ENCODE peak calls at places on chromosomes 13 and 19, in ten cellular contexts. J is SK-N-SH, A is aorta, B is A549, N is lung, R is cardiac muscle cell, H is neuronal stem cell, P is cardiac fibroblast, D is brain microvascular endothelial cell, U is choroid plexus epithelial cell. L is an unnamed sample.

GRCh38 chr19:15666186-15666585 is 6.7 kb upstream of the CYP4F12 start:
- DNase-seq in J (no peak), A (no peak), B (no peak), N (no peak), R (no peak), H (no peak), P (no peak), D (no peak), U (no peak), L (no peak)

GRCh38 chr19:18879579-18880373 is 16.2 kb downstream of the CERS1 start:
- DNase-seq in J (peak), A (no peak), B (peak), N (no peak), R (no peak), H (no peak), P (peak), D (no peak), U (peak), L (peak)

GRCh38 chr19:7618366-7618765 is 11.0 kb downstream of the XAB2 start:
- DNase-seq in J (peak), A (no peak), B (peak), N (no peak), R (no peak), H (no peak), P (no peak), D (no peak), U (no peak), L (peak)

GRCh38 chr19:39599116-39599515 is 3.2 kb upstream of the LGALS13 start:
- DNase-seq in J (no peak), A (no peak), B (peak), N (no peak), R (peak), H (peak), P (peak), D (peak), U (peak), L (no peak)

GRCh38 chr13:106569233-106570095 is 1.5 kb upstream of the ARGLU1 start:
- DNase-seq in J (no peak), A (no peak), B (no peak), N (no peak), R (no peak), H (no peak), P (no peak), D (no peak), U (no peak), L (no peak)

GRCh38 chr19:3983936-3984583 is 1.2 kb downstream of the EEF2 start:
- DNase-seq in J (peak), A (no peak), B (peak), N (no peak), R (no peak), H (no peak), P (peak), D (no peak), U (peak), L (no peak)

GRCh38 chr13:35712907-35713685 is 236.6 kb upstream of the MAB21L1 start:
- DNase-seq in J (peak), A (no peak), B (no peak), N (no peak), R (no peak), H (no peak), P (no peak), D (peak), U (peak), L (no peak)

GRCh38 chr13:101473458-101473857 is 21.0 kb downstream of the ITGBL1 start:
- DNase-seq in J (no peak), A (no peak), B (no peak), N (no peak), R (no peak), H (no peak), P (peak), D (peak), U (peak), L (no peak)

GRCh38 chr19:5125797-5126497 is 157.0 kb downstream of the KDM4B start:
- DNase-seq in J (no peak), A (no peak), B (no peak), N (no peak), R (peak), H (no peak), P (peak), D (no peak), U (peak), L (no peak)

GRCh38 chr13:27472941-27473340 is 22.6 kb upstream of the MTIF3 start:
- DNase-seq in J (no peak), A (no peak), B (no peak), N (no peak), R (no peak), H (no peak), P (no peak), D (no peak), U (no peak), L (no peak)

GRCh38 chr13:94413545-94413944 is 65.9 kb downstream of the DCT start:
- DNase-seq in J (no peak), A (no peak), B (no peak), N (no peak), R (no peak), H (no peak), P (no peak), D (no peak), U (no peak), L (no peak)

GRCh38 chr19:6519289-6519688 is 11.5 kb upstream of the TNFSF9 start:
- DNase-seq in J (no peak), A (no peak), B (peak), N (no peak), R (no peak), H (no peak), P (peak), D (peak), U (peak), L (no peak)

GRCh38 chr19:51441410-51442390 is 16.6 kb downstream of the SIGLEC8 start:
- DNase-seq in J (no peak), A (no peak), B (peak), N (no peak), R (no peak), H (no peak), P (no peak), D (no peak), U (no peak), L (no peak)

GRCh38 chr19:28023064-28023463 is 1189.9 kb downstream of the UQCRFS1 start:
- DNase-seq in J (no peak), A (no peak), B (no peak), N (no peak), R (no peak), H (no peak), P (peak), D (no peak), U (peak), L (no peak)

GRCh38 chr13:46622013-46622917 is 69.3 kb downstream of the LRCH1 start:
- DNase-seq in J (no peak), A (no peak), B (no peak), N (no peak), R (no peak), H (no peak), P (no peak), D (no peak), U (no peak), L (no peak)
- H3K4me3 ChIP-seq in J (no peak), A (no peak), B (no peak), N (no peak), R (no peak), H (no peak), P (no peak), D (no peak), U (no peak), L (peak)

GRCh38 chr13:113106666-113107065 is 1.1 kb downstream of the F7 start:
- DNase-seq in J (no peak), A (no peak), B (no peak), N (no peak), R (no peak), H (no peak), P (no peak), D (no peak), U (no peak), L (no peak)

GRCh38 chr13:113112893-113113845 is 7.6 kb downstream of the F7 start:
- DNase-seq in J (no peak), A (peak), B (no peak), N (no peak), R (no peak), H (no peak), P (no peak), D (no peak), U (no peak), L (peak)

GRCh38 chr13:113110852-113111315 is 5.3 kb downstream of the F7 start:
- DNase-seq in J (peak), A (peak), B (no peak), N (no peak), R (no peak), H (no peak), P (no peak), D (no peak), U (no peak), L (no peak)

GRCh38 chr13:113109151-113110047 is 3.8 kb downstream of the F7 start:
- DNase-seq in J (no peak), A (peak), B (no peak), N (no peak), R (no peak), H (no peak), P (no peak), D (no peak), U (no peak), L (no peak)

GRCh38 chr13:113110048-113110851 is 4.7 kb downstream of the F7 start:
- DNase-seq in J (peak), A (peak), B (no peak), N (no peak), R (no peak), H (no peak), P (no peak), D (no peak), U (peak), L (no peak)
- H3K4me3 ChIP-seq in J (peak), A (peak), B (no peak), N (peak), R (no peak), H (no peak), P (no peak), D (peak), U (peak), L (no peak)

GRCh38 chr13:78657699-78658629 is 991 bp downstream of the OBI1 start:
- DNase-seq in J (peak), A (no peak), B (no peak), N (no peak), R (peak), H (peak), P (peak), D (no peak), U (peak), L (no peak)

GRCh38 chr13:78662467-78662866 is 3.5 kb upstream of the OBI1 start:
- DNase-seq in J (no peak), A (no peak), B (no peak), N (no peak), R (no peak), H (no peak), P (no peak), D (no peak), U (no peak), L (no peak)

GRCh38 chr13:78658630-78659449 is at the start of gene OBI1:
- DNase-seq in J (peak), A (peak), B (peak), N (peak), R (peak), H (peak), P (peak), D (peak), U (peak), L (peak)

GRCh38 chr13:78659450-78660110 is 625 bp upstream of the OBI1 start:
- DNase-seq in J (peak), A (no peak), B (no peak), N (no peak), R (no peak), H (no peak), P (no peak), D (no peak), U (no peak), L (no peak)

DNA sequence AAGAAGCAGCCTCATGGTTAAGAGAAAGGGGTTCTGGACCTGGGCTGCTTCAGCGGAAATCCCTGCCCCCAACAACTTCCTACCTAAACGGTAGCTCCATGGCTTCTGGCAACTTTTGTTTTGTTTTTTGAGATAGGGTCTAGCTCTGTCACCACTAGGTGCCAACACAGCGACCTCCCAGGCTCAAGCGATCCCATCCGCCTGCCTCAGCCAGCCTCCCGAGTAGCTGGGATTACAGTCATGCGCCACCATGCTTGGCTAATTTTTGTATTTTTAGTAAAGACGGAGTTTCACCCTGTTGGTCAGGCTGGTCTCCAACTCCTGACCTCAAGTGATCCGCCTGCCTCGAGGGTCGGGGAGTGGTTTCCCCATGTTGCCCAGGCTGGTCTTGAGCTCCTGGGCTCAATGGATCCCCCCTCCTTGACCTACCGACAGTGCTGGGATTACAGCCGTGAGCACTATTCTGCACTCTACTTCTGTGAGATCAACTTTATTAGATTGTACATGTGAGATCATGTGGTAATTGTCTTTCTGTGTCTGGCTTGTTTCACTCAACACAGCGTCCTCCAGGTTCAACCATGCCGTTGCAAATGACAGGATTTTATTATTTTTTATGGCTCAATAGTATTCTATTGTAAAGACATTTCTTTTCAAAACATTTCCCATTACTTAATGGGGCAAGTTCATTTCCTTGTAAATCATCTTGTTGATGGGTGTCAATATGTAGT is 1.3 kb upstream of the OBI1 start:
- DNase-seq in J (peak), A (no peak), B (peak), N (no peak), R (no peak), H (no peak), P (no peak), D (no peak), U (peak), L (no peak)
- H3K4me3 ChIP-seq in J (peak), A (peak), B (peak), N (no peak), R (no peak), H (no peak), P (peak), D (peak), U (peak), L (no peak)

DNA sequence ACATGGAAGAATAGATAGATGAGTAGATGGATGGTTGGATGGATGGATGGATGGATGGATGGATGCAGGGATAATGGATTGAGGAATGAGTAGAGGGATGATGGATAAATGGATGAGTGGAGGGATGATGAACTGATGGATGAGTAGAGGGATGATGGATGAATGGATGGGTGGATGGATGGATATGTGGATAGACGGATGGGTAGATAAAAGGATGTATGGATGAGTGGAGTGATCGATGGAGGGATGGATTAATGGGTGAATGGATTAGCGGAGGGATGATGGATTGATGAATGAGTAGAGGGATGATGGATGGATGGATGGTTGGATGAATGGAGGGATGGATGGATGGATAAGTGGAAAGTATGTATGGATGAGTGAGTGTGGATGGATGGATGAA is 533.2 kb downstream of the RFC3 start:
- DNase-seq in J (no peak), A (no peak), B (no peak), N (no peak), R (no peak), H (no peak), P (no peak), D (no peak), U (no peak), L (no peak)
- H3K4me3 ChIP-seq in J (no peak), A (no peak), B (no peak), N (no peak), R (no peak), H (no peak), P (no peak), D (no peak), U (no peak), L (no peak)

DNA sequence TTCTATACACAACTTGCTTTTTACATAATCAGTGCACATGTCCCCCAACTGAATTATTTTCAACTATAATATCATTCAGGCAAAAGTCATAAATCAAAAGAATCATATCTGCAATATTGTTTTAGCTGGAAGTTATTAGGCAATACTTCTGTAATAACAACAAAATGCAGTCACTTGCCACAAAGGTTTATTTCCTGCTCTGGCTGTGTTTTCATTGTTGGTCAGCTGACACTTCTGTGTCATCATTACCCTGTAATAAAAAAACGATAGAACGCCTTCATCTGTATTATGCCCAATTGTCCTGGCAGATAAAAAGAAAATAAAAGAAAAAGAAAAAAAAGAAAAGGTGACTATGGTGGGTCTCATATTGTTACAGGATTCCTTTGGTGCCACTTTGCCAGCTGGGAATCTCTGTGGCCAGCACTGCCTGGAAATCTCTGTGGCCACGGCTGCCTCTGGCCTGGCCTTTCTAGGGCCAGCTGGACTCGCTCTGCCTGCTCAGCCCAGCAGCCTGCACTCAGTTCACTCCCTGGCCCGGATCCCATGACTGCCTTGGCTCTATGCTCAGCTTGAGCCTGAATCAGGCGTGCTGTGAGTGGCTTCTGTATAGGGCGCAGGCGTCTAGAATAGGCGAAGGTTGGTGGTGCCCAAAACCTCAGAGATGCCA is 1227.3 kb downstream of the SLITRK1 start:
- DNase-seq in J (no peak), A (peak), B (no peak), N (peak), R (no peak), H (no peak), P (peak), D (peak), U (peak), L (no peak)
- H3K4me3 ChIP-seq in J (no peak), A (no peak), B (no peak), N (no peak), R (no peak), H (no peak), P (no peak), D (peak), U (no peak), L (no peak)

GRCh38 chr13:79407349-79407979 is 1.4 kb upstream of the RBM26 start:
- DNase-seq in J (no peak), A (no peak), B (no peak), N (no peak), R (no peak), H (no peak), P (no peak), D (no peak), U (no peak), L (no peak)
- H3K4me3 ChIP-seq in J (peak), A (no peak), B (peak), N (no peak), R (no peak), H (peak), P (no peak), D (no peak), U (no peak), L (peak)

DNA sequence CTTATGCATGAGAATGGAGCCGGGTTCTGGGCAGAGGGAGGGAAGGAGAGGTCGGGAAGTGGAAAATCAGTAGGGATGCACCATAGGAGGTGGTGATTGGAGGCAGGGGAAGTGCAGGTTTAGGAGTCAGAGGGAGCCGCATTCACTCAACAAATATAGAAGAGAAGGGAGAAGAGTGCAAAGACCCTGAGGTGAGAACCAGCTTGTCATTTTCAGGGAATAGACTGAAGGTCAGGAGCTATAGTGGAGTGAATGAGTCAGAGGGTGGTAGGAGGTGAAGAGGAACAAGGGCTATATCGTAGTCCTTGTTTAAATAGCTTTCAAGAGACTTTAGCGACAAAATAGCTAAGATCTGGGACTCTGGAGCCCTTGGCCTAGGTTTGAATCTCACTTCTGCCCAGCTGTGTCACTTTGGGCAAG is 828 bp downstream of the RAB4B start:
- DNase-seq in J (no peak), A (no peak), B (no peak), N (no peak), R (no peak), H (no peak), P (no peak), D (no peak), U (peak), L (no peak)
- H3K4me3 ChIP-seq in J (peak), A (peak), B (peak), N (peak), R (peak), H (peak), P (peak), D (peak), U (peak), L (peak)

DNA sequence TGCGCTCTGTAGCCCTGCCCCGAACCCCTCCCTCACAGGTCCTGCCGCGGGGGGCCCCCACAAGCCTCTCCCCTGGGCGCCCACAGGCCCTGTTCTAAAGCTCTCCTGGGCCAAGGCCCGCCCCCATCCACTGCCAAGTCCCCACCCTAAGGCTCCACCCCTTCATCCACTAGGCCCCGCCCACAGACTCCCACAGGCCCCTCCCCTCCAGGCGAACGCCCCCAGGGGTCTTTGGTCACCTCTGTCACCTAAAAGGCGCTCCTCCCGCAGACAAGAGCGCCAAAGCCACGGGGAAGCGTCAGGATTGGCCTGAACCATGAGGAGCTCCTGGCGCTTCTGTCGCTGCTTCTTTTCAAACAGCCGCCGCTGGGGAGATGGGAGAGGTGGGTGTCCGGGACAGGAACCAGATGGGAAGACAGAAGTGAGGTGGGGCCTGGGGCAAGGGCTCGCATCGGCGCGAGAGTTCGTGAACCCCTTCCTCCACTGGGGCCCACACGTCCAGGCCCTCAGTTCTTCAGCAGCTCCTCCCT is 2.3 kb downstream of the TULP2 start:
- DNase-seq in J (peak), A (peak), B (no peak), N (peak), R (peak), H (peak), P (peak), D (no peak), U (peak), L (no peak)
- H3K4me3 ChIP-seq in J (no peak), A (no peak), B (no peak), N (no peak), R (peak), H (no peak), P (peak), D (peak), U (peak), L (no peak)

DNA sequence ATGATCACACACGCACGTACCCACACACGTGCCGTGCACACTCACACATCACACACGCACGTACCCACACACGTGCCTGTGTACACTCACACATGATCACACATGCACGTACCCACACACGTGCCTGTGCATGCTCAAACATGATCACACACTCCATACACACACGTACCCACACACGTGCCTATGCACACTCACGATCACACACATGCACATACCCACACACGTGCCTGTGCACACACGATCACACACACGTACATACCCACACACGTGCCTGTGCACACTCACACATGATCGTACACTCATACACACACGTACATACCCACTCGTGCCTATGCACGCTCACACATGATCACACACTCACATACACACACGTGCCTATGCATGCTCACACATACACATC is 86.8 kb downstream of the RAB20 start:
- DNase-seq in J (no peak), A (no peak), B (no peak), N (no peak), R (no peak), H (no peak), P (no peak), D (no peak), U (no peak), L (no peak)
- H3K4me3 ChIP-seq in J (no peak), A (no peak), B (no peak), N (no peak), R (no peak), H (no peak), P (no peak), D (no peak), U (no peak), L (no peak)